ENCODE peak calls at places on chromosome 13, in six cellular contexts. K, O, J, G, S and A are unnamed samples. For H3K4me1, the result is how much of the 10 kb centered on the place peaks cover.

GRCh38 chr13:99800951-99801350 is 170.6 kb downstream of the ZIC5 start:
- DNase-seq in K (no peak), O (no peak), J (no peak), G (no peak), S (no peak), A (no peak)

GRCh38 chr13:60213236-60213746 is 49.6 kb upstream of the DIAPH3 start:
- DNase-seq in K (no peak), O (no peak), J (no peak), G (no peak), S (no peak), A (no peak)

GRCh38 chr13:30477346-30478235 is 11.9 kb upstream of the HMGB1 start:
- DNase-seq in K (no peak), O (no peak), J (no peak), G (no peak), S (no peak), A (no peak)

GRCh38 chr13:26095338-26095737 is 43.5 kb upstream of the SHISA2 start:
- DNase-seq in K (no peak), O (no peak), J (no peak), G (no peak), S (no peak), A (no peak)

GRCh38 chr13:28415994-28416411 is 78.9 kb downstream of the FLT1 start:
- DNase-seq in K (no peak), O (no peak), J (no peak), G (no peak), S (no peak), A (no peak)

GRCh38 chr13:95221991-95222732 is 79.1 kb downstream of the ABCC4 start:
- DNase-seq in K (no peak), O (no peak), J (no peak), G (no peak), S (no peak), A (no peak)

GRCh38 chr13:113393226-113393571 is 29.3 kb upstream of the GRTP1 start:
- DNase-seq in K (no peak), O (no peak), J (peak), G (no peak), S (peak), A (no peak)

GRCh38 chr13:95552539-95553270 is at the start of gene CLDN10:
- DNase-seq in K (no peak), O (no peak), J (no peak), G (no peak), S (peak), A (no peak)

GRCh38 chr13:49563513-49563912 is 21.8 kb downstream of the RCBTB1 start:
- DNase-seq in K (no peak), O (no peak), J (no peak), G (peak), S (no peak), A (no peak)

GRCh38 chr13:101417043-101417406 is 717 bp upstream of the NALCN start:
- DNase-seq in K (no peak), O (no peak), J (no peak), G (peak), S (no peak), A (peak)

DNA sequence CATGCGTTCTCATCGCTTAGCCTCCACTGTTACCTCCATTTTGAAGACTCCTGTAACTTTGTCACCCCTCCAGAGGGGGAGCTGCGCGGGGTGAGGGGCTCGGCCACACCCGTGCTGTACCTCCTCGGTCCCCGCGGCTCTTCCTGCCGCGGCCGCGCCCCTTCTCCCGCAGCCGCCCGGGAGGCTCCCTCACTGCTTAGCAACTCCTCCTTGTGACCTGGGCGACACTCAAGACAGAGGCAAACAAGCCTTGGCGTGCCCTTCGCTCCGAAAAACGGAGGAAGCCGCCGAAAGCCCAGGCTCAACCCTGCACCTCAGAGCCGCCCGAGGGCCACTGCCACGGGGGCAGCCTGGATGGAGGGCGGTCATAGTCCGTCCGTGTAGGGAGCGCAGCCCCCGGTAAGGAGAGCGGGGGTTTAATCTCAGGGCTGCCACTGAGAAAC is 494.3 kb downstream of the FOXO1 start:
- DNase-seq in K (no peak), O (no peak), J (peak), G (no peak), S (peak), A (no peak)
- H3K27ac ChIP-seq in K (no peak), O (no peak), J (no peak), G (no peak), S (no peak), A (no peak)

GRCh38 chr13:110394371-110394841 is 87.3 kb downstream of the COL4A2 start:
- DNase-seq in K (no peak), O (no peak), J (no peak), G (peak), S (no peak), A (no peak)

GRCh38 chr13:110396476-110396875 is 89.4 kb downstream of the COL4A2 start:
- DNase-seq in K (no peak), O (no peak), J (no peak), G (no peak), S (no peak), A (no peak)

GRCh38 chr13:110397445-110397844 is 90.4 kb downstream of the COL4A2 start:
- DNase-seq in K (no peak), O (peak), J (no peak), G (peak), S (no peak), A (no peak)

GRCh38 chr13:110398564-110399507 is 91.8 kb downstream of the COL4A2 start:
- DNase-seq in K (no peak), O (no peak), J (no peak), G (peak), S (no peak), A (no peak)

DNA sequence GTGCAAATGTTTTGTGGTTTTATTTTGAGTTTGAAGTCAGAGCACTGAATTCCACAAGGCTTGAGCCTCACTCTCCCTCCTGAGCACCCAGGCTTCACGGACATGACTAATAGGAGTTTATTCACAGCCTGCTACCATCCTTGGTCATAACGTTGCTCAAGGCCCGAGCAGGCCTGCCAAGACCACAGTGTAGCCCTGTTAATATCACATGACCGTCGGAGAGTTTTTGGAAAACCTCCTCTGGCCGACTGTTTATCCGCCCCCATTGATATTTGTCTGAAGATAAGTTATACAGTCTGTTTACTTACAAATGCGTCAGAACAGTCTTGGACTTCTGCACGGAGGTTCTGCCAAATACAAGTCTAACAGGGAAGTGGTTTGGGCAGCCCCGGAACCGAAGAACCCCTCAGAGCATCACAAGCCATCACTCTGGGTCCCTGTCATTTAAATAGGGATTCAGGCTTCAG is 89.9 kb downstream of the COL4A2 start:
- DNase-seq in K (peak), O (peak), J (no peak), G (peak), S (peak), A (peak)
- H3K4me1 ChIP-seq in K (under half), O (half or more), J (under half), G (under half), S (under half), A (under half)

DNA sequence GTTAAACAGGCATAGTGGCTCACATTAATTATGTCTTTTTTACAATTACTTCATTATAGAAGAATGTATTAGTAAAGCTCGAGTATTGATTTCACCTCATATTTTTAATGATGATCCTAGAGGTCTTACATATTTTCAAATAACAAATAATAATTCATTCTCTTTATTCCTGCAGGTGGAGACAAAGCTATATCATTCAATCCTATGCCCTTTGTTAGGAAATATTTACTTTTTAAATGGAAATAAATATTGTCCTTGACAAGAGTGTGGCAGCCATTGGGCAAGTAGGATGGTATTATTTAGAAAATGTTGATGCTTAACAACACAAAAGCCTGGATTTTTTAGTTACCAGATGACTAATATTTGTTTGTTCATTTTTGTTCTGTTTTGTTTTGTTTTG is 127.6 kb downstream of the COG6 start:
- DNase-seq in K (no peak), O (no peak), J (no peak), G (no peak), S (no peak), A (no peak)
- TF ChIP-seq CTCF in K (no peak), O (peak), J (no peak), G (no peak), S (no peak), A (peak)

GRCh38 chr13:51887441-51887840 is 25.7 kb downstream of the CCDC70 start:
- DNase-seq in K (no peak), O (no peak), J (no peak), G (no peak), S (no peak), A (peak)
- H3K27ac ChIP-seq in K (no peak), O (no peak), J (no peak), G (no peak), S (no peak), A (no peak)

GRCh38 chr13:105918842-105919741 is 616.4 kb downstream of the EFNB2 start:
- DNase-seq in K (no peak), O (no peak), J (no peak), G (peak), S (no peak), A (peak)
- H3K4me1 ChIP-seq in K (under half), O (under half), J (under half), G (under half), S (under half), A (under half)

GRCh38 chr13:76048675-76049396 is 412.7 kb downstream of the LMO7 start:
- DNase-seq in K (no peak), O (no peak), J (no peak), G (no peak), S (no peak), A (no peak)
- TF ChIP-seq CTCF in K (no peak), O (no peak), J (no peak), G (no peak), S (no peak), A (no peak)

DNA sequence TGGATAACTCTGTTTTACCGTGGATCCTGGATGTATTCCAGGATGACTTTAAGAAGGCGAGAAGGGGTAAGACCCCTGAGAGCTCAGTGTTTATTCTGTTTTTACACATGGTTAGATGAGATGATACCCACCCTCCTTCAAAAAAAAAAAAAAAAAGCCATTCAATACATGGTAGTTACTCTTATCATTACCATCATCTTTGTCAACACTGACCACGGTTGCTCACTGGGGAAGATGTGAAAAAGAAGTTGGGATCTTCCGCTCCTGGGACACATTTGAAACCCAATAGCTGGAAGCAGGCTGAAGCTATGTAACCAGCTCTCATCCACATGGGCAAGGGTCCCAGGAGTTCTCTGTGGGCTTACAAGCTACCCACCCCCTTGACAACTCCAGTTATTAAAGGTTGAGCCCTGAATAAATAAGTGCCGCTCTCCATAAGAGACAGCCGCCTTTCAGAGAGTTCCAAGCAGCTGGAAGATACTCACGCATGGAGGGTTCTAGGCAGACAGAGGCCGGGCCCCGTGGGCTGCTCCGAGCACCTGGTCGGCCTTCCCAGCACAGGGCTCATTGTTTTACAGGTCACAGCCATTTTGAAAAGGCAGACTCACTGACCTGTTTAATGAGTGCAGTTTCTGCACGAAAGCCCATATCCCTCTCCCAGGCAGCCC is 22.8 kb downstream of the SERP2 start:
- DNase-seq in K (no peak), O (no peak), J (no peak), G (no peak), S (peak), A (no peak)
- H3K27ac ChIP-seq in K (peak), O (no peak), J (peak), G (no peak), S (no peak), A (no peak)